ENCODE peak calls at places on chromosomes 1 and 21, in four cellular contexts. V is colonic mucosa; T is stomach; E is CD8-positive, alpha-beta T cell. J is an unnamed sample.

GRCh38 chr1:18618546-18619466 is 11.8 kb upstream of the PAX7 start:
- DNase-seq in V (no peak), T (no peak), E (no peak), J (no peak)

GRCh38 chr21:45236481-45236880 is 51.2 kb downstream of the POFUT2 start:
- DNase-seq in V (no peak), T (no peak), E (no peak), J (no peak)

GRCh38 chr1:226349801-226350503 is 41.0 kb upstream of the LIN9 start:
- DNase-seq in V (peak; percentile 42), T (peak; percentile 50), E (no peak), J (no peak)

GRCh38 chr1:174258148-174258550 is 98.8 kb downstream of the RABGAP1L start:
- DNase-seq in V (peak; percentile 48), T (no peak), E (peak; percentile 37), J (peak; percentile 21)

GRCh38 chr1:156461781-156462647 is 38.6 kb downstream of the MEF2D start:
- DNase-seq in V (peak; percentile 71), T (peak; percentile 66), E (no peak), J (no peak)

GRCh38 chr1:94234615-94235014 is 2.8 kb downstream of the ARHGAP29 start:
- DNase-seq in V (no peak), T (no peak), E (no peak), J (no peak)

GRCh38 chr1:91611498-91611917 is 110.9 kb downstream of the CDC7 start:
- DNase-seq in V (peak; percentile 38), T (no peak), E (no peak), J (no peak)

GRCh38 chr1:113917400-113918082 is 11.6 kb upstream of the HIPK1 start:
- DNase-seq in V (no peak), T (no peak), E (no peak), J (no peak)

GRCh38 chr1:41868241-41868953 is 50.3 kb downstream of the HIVEP3 start:
- DNase-seq in V (no peak), T (no peak), E (no peak), J (no peak)

GRCh38 chr1:53063744-53064515 is 1.9 kb downstream of the PODN start:
- DNase-seq in V (no peak), T (no peak), E (no peak), J (no peak)

GRCh38 chr1:162136760-162137537 is 67.5 kb downstream of the NOS1AP start:
- DNase-seq in V (no peak), T (no peak), E (no peak), J (no peak)

GRCh38 chr1:200737647-200738296 is 921 bp upstream of the CAMSAP2 start:
- DNase-seq in V (no peak), T (no peak), E (no peak), J (no peak)

GRCh38 chr1:9280015-9280860 is 12.5 kb upstream of the SPSB1 start:
- DNase-seq in V (peak; percentile 68), T (peak; percentile 55), E (peak; percentile 21), J (no peak)

GRCh38 chr1:7590426-7590790 is 180.7 kb upstream of the VAMP3 start:
- DNase-seq in V (no peak), T (no peak), E (no peak), J (no peak)

GRCh38 chr1:26156285-26157038 is 2.4 kb upstream of the FAM110D start:
- DNase-seq in V (no peak), T (no peak), E (no peak), J (no peak)

GRCh38 chr1:17561561-17561985 is 22.1 kb downstream of the ARHGEF10L start:
- DNase-seq in V (no peak), T (peak; percentile 63), E (no peak), J (no peak)

GRCh38 chr1:40630488-40631223 is 34.8 kb downstream of the RIMS3 start:
- DNase-seq in V (no peak), T (peak; percentile 36), E (no peak), J (no peak)

GRCh38 chr21:16305686-16306085 is 575.9 kb downstream of the USP25 start:
- DNase-seq in V (no peak), T (no peak), E (no peak), J (no peak)

GRCh38 chr1:85278853-85279314 is 2.5 kb upstream of the BCL10 start:
- DNase-seq in V (peak; percentile 86), T (peak; percentile 53), E (no peak), J (no peak)

GRCh38 chr21:44070391-44070790 is 36.8 kb upstream of the PWP2 start:
- DNase-seq in V (no peak), T (no peak), E (no peak), J (no peak)

GRCh38 chr1:224623310-224623714 is 7.2 kb downstream of the CNIH3 start:
- DNase-seq in V (no peak), T (no peak), E (no peak), J (no peak)

GRCh38 chr1:8754993-8755392 is 62.4 kb downstream of the RERE start:
- DNase-seq in V (no peak), T (no peak), E (no peak), J (no peak)

GRCh38 chr21:27812279-27812678 is 845.4 kb upstream of the ADAMTS5 start:
- DNase-seq in V (no peak), T (no peak), E (no peak), J (no peak)

GRCh38 chr1:25361901-25362300 is 23.8 kb downstream of the TMEM50A start:
- DNase-seq in V (no peak), T (no peak), E (no peak), J (no peak)

GRCh38 chr1:88922214-88922613 is 30.8 kb upstream of the GTF2B start:
- DNase-seq in V (no peak), T (no peak), E (no peak), J (no peak)

GRCh38 chr1:88917321-88918025 is 26.1 kb upstream of the GTF2B start:
- DNase-seq in V (no peak), T (no peak), E (no peak), J (no peak)

GRCh38 chr1:88920845-88921244 is 29.5 kb upstream of the GTF2B start:
- DNase-seq in V (no peak), T (no peak), E (no peak), J (no peak)

DNA sequence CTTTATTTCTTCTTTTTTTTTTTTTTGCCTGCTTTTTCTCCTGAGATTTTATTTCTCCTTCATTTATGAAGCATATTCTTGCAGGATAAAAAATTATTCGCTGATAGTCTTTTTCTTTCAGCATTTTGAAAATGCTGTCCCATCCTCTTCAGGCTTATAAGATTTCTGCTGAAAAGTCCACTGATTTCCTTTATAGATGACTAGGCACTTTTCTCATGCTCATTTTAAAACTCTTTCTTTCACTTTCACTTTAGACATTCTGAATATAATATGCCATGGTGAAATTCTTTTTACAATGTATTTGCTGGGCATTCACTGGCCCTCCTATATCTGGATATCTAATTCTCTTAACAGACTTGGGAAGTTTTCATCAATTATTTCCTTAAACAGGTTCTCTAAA is 25.5 kb upstream of the GTF2B start:
- DNase-seq in V (no peak), T (no peak), E (no peak), J (no peak)
- H3K9me3 ChIP-seq in V (no peaks in the 10 kb centered on the region), T (peaks cover 28% of the 10 kb centered on the region), E (peaks cover 31% of the 10 kb centered on the region), J (peaks cover 20% of the 10 kb centered on the region)

GRCh38 chr1:229406798-229407197 is 27.1 kb downstream of the ACTA1 start:
- DNase-seq in V (no peak), T (no peak), E (no peak), J (no peak)
- H3K9me3 ChIP-seq in V (no peaks in the 10 kb centered on the region), T (no peaks in the 10 kb centered on the region), E (no peaks in the 10 kb centered on the region), J (no peaks in the 10 kb centered on the region)

DNA sequence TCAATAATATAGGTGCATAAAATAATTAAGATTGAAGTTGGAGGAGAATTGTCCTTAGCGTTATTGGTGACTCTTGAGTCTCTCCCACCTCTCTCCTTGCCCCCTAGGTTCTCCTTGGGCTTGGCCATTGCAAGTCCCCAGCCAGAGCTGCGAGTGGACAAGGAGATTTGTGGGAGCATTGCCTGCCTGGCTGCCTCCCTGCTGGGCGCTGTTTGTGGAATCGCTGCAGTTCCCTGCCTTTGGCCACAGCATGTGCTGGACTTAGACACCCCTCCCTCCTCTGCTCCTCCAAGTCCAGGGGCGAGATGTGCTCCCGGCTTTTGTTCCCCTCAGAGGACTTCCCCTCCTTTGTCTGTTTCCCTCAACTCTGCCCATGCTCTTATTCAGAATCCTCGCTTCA is 21.9 kb upstream of the HUNK start:
- DNase-seq in V (no peak), T (no peak), E (no peak), J (no peak)
- H3K9me3 ChIP-seq in V (no peaks in the 10 kb centered on the region), T (no peaks in the 10 kb centered on the region), E (no peaks in the 10 kb centered on the region), J (no peaks in the 10 kb centered on the region)

DNA sequence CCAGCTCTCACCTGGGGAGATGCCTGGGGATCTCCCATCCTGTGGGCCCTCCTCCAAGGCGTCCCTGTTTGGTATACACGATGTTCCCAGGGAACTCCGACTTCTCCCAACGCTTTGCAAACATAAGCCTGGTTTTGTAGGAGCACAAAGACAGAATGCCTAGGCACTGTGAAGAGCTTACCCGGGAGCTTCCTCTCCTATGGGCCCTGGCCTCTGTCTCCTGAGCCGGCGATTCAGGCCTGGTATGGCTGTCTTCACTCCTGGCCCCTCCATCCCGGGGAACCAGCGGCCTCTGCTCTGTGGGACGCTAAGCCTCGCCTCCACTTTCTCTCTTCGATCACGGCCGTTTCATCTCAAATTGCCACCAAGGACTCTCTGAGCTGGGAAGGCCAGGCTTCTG is 59.6 kb upstream of the ACTRT2 start:
- DNase-seq in V (no peak), T (no peak), E (no peak), J (no peak)
- H3K9me3 ChIP-seq in V (no peaks in the 10 kb centered on the region), T (peaks cover 20% of the 10 kb centered on the region), E (no peaks in the 10 kb centered on the region), J (peaks cover 2% of the 10 kb centered on the region)

J was measured in T-helper 17 cell.